ENCODE peak calls at places on chromosomes 3 and 15, in eight cellular contexts. One of them, this sample, is unnamed.

GRCh38 chr3:112650472-112650871 is 9.5 kb upstream of the CCDC80 start:
- DNase-seq in adipocyte: no peak
- DNase-seq in AG09309: no peak
- DNase-seq in effector memory CD4-positive, alpha-beta T cell: no peak
- DNase-seq in activated CD8-positive, alpha-beta T cell treated with anti-CD3 and anti-CD28 coated beads for 36 hours: no peak
- DNase-seq in endothelial cell: no peak
- DNase-seq in activated CD8-positive, alpha-beta memory T cell treated with anti-CD3 and anti-CD28 coated beads, Interleukin-2, amount 50 U/mL, for 48 hours: no peak
- DNase-seq in glutamatergic neuron: no peak
- DNase-seq in this sample: no peak

GRCh38 chr3:10627884-10628572 is 122.6 kb upstream of the ATP2B2 start:
- DNase-seq in effector memory CD4-positive, alpha-beta T cell: no peak
- DNase-seq in activated CD8-positive, alpha-beta T cell treated with anti-CD3 and anti-CD28 coated beads for 36 hours: no peak
- DNase-seq in AG09309: no peak
- DNase-seq in activated CD8-positive, alpha-beta memory T cell treated with anti-CD3 and anti-CD28 coated beads, Interleukin-2, amount 50 U/mL, for 48 hours: no peak
- DNase-seq in endothelial cell: no peak
- DNase-seq in glutamatergic neuron: no peak
- DNase-seq in adipocyte: no peak
- DNase-seq in this sample: no peak

GRCh38 chr3:42804831-42805821 is 836 bp upstream of the HIGD1A start:
- DNase-seq in endothelial cell: peak; percentile 38
- DNase-seq in glutamatergic neuron: peak; percentile 56
- DNase-seq in AG09309: no peak
- DNase-seq in adipocyte: peak; percentile 29
- DNase-seq in activated CD8-positive, alpha-beta T cell treated with anti-CD3 and anti-CD28 coated beads for 36 hours: peak; percentile 17
- DNase-seq in effector memory CD4-positive, alpha-beta T cell: no peak
- DNase-seq in activated CD8-positive, alpha-beta memory T cell treated with anti-CD3 and anti-CD28 coated beads, Interleukin-2, amount 50 U/mL, for 48 hours: no peak
- DNase-seq in this sample: no peak

GRCh38 chr3:184366619-184367321 is 5.3 kb downstream of the POLR2H start:
- DNase-seq in adipocyte: peak; percentile 83
- DNase-seq in activated CD8-positive, alpha-beta T cell treated with anti-CD3 and anti-CD28 coated beads for 36 hours: no peak
- DNase-seq in effector memory CD4-positive, alpha-beta T cell: no peak
- DNase-seq in glutamatergic neuron: no peak
- DNase-seq in AG09309: peak; percentile 81
- DNase-seq in activated CD8-positive, alpha-beta memory T cell treated with anti-CD3 and anti-CD28 coated beads, Interleukin-2, amount 50 U/mL, for 48 hours: no peak
- DNase-seq in endothelial cell: no peak
- DNase-seq in this sample: no peak

GRCh38 chr3:51591231-51591630 is 52.7 kb downstream of the RAD54L2 start:
- DNase-seq in adipocyte: no peak
- DNase-seq in AG09309: no peak
- DNase-seq in glutamatergic neuron: no peak
- DNase-seq in activated CD8-positive, alpha-beta memory T cell treated with anti-CD3 and anti-CD28 coated beads, Interleukin-2, amount 50 U/mL, for 48 hours: no peak
- DNase-seq in effector memory CD4-positive, alpha-beta T cell: no peak
- DNase-seq in endothelial cell: no peak
- DNase-seq in activated CD8-positive, alpha-beta T cell treated with anti-CD3 and anti-CD28 coated beads for 36 hours: no peak
- DNase-seq in this sample: no peak

GRCh38 chr3:62139957-62140356 is 233.4 kb downstream of the FEZF2 start:
- DNase-seq in AG09309: no peak
- DNase-seq in glutamatergic neuron: no peak
- DNase-seq in adipocyte: peak; percentile 67
- DNase-seq in activated CD8-positive, alpha-beta T cell treated with anti-CD3 and anti-CD28 coated beads for 36 hours: no peak
- DNase-seq in effector memory CD4-positive, alpha-beta T cell: no peak
- DNase-seq in endothelial cell: no peak
- DNase-seq in activated CD8-positive, alpha-beta memory T cell treated with anti-CD3 and anti-CD28 coated beads, Interleukin-2, amount 50 U/mL, for 48 hours: no peak
- DNase-seq in this sample: no peak

GRCh38 chr3:152891678-152892077 is 56.7 kb downstream of the P2RY1 start:
- DNase-seq in endothelial cell: no peak
- DNase-seq in AG09309: no peak
- DNase-seq in glutamatergic neuron: no peak
- DNase-seq in activated CD8-positive, alpha-beta memory T cell treated with anti-CD3 and anti-CD28 coated beads, Interleukin-2, amount 50 U/mL, for 48 hours: no peak
- DNase-seq in activated CD8-positive, alpha-beta T cell treated with anti-CD3 and anti-CD28 coated beads for 36 hours: no peak
- DNase-seq in adipocyte: no peak
- DNase-seq in effector memory CD4-positive, alpha-beta T cell: no peak
- DNase-seq in this sample: no peak

GRCh38 chr3:118949113-118949760 is 85.4 kb downstream of the IGSF11 start:
- DNase-seq in activated CD8-positive, alpha-beta memory T cell treated with anti-CD3 and anti-CD28 coated beads, Interleukin-2, amount 50 U/mL, for 48 hours: no peak
- DNase-seq in effector memory CD4-positive, alpha-beta T cell: no peak
- DNase-seq in AG09309: no peak
- DNase-seq in adipocyte: no peak
- DNase-seq in activated CD8-positive, alpha-beta T cell treated with anti-CD3 and anti-CD28 coated beads for 36 hours: no peak
- DNase-seq in endothelial cell: no peak
- DNase-seq in glutamatergic neuron: no peak
- DNase-seq in this sample: no peak

GRCh38 chr15:81277851-81278250 is 46.1 kb downstream of the STARD5 start:
- DNase-seq in effector memory CD4-positive, alpha-beta T cell: no peak
- DNase-seq in AG09309: no peak
- DNase-seq in activated CD8-positive, alpha-beta T cell treated with anti-CD3 and anti-CD28 coated beads for 36 hours: no peak
- DNase-seq in glutamatergic neuron: no peak
- DNase-seq in endothelial cell: no peak
- DNase-seq in activated CD8-positive, alpha-beta memory T cell treated with anti-CD3 and anti-CD28 coated beads, Interleukin-2, amount 50 U/mL, for 48 hours: no peak
- DNase-seq in adipocyte: no peak
- DNase-seq in this sample: no peak

GRCh38 chr3:122795674-122795969 is 753 bp downstream of the SLC49A4 start:
- DNase-seq in activated CD8-positive, alpha-beta T cell treated with anti-CD3 and anti-CD28 coated beads for 36 hours: peak; percentile 42
- DNase-seq in glutamatergic neuron: no peak
- DNase-seq in activated CD8-positive, alpha-beta memory T cell treated with anti-CD3 and anti-CD28 coated beads, Interleukin-2, amount 50 U/mL, for 48 hours: no peak
- DNase-seq in effector memory CD4-positive, alpha-beta T cell: no peak
- DNase-seq in endothelial cell: no peak
- DNase-seq in AG09309: no peak
- DNase-seq in adipocyte: no peak
- DNase-seq in this sample: no peak

GRCh38 chr3:535566-536416 is 339.2 kb downstream of the CHL1 start:
- DNase-seq in activated CD8-positive, alpha-beta memory T cell treated with anti-CD3 and anti-CD28 coated beads, Interleukin-2, amount 50 U/mL, for 48 hours: no peak
- DNase-seq in AG09309: no peak
- DNase-seq in activated CD8-positive, alpha-beta T cell treated with anti-CD3 and anti-CD28 coated beads for 36 hours: no peak
- DNase-seq in adipocyte: no peak
- DNase-seq in endothelial cell: no peak
- DNase-seq in effector memory CD4-positive, alpha-beta T cell: no peak
- DNase-seq in glutamatergic neuron: peak; percentile 73
- DNase-seq in this sample: no peak

GRCh38 chr15:75718326-75718725 is 5.7 kb upstream of the CSPG4 start:
- DNase-seq in effector memory CD4-positive, alpha-beta T cell: no peak
- DNase-seq in AG09309: no peak
- DNase-seq in glutamatergic neuron: no peak
- DNase-seq in endothelial cell: no peak
- DNase-seq in activated CD8-positive, alpha-beta T cell treated with anti-CD3 and anti-CD28 coated beads for 36 hours: no peak
- DNase-seq in activated CD8-positive, alpha-beta memory T cell treated with anti-CD3 and anti-CD28 coated beads, Interleukin-2, amount 50 U/mL, for 48 hours: no peak
- DNase-seq in adipocyte: peak; percentile 76
- DNase-seq in this sample: no peak

GRCh38 chr3:49111347-49111746 is 6.8 kb upstream of the QARS1 start:
- DNase-seq in AG09309: no peak
- DNase-seq in effector memory CD4-positive, alpha-beta T cell: no peak
- DNase-seq in endothelial cell: no peak
- DNase-seq in activated CD8-positive, alpha-beta T cell treated with anti-CD3 and anti-CD28 coated beads for 36 hours: no peak
- DNase-seq in adipocyte: no peak
- DNase-seq in activated CD8-positive, alpha-beta memory T cell treated with anti-CD3 and anti-CD28 coated beads, Interleukin-2, amount 50 U/mL, for 48 hours: no peak
- DNase-seq in glutamatergic neuron: no peak
- DNase-seq in this sample: no peak

GRCh38 chr3:30073040-30073439 is 533.4 kb upstream of the TGFBR2 start:
- DNase-seq in adipocyte: no peak
- DNase-seq in endothelial cell: no peak
- DNase-seq in activated CD8-positive, alpha-beta memory T cell treated with anti-CD3 and anti-CD28 coated beads, Interleukin-2, amount 50 U/mL, for 48 hours: no peak
- DNase-seq in AG09309: no peak
- DNase-seq in effector memory CD4-positive, alpha-beta T cell: no peak
- DNase-seq in activated CD8-positive, alpha-beta T cell treated with anti-CD3 and anti-CD28 coated beads for 36 hours: no peak
- DNase-seq in glutamatergic neuron: no peak
- DNase-seq in this sample: no peak

GRCh38 chr3:195876297-195877031 is 31.9 kb downstream of the TNK2 start:
- DNase-seq in glutamatergic neuron: no peak
- DNase-seq in AG09309: no peak
- DNase-seq in endothelial cell: no peak
- DNase-seq in effector memory CD4-positive, alpha-beta T cell: peak; percentile 11
- DNase-seq in activated CD8-positive, alpha-beta memory T cell treated with anti-CD3 and anti-CD28 coated beads, Interleukin-2, amount 50 U/mL, for 48 hours: no peak
- DNase-seq in activated CD8-positive, alpha-beta T cell treated with anti-CD3 and anti-CD28 coated beads for 36 hours: no peak
- DNase-seq in adipocyte: no peak
- DNase-seq in this sample: no peak

GRCh38 chr3:155232605-155233004 is 60.9 kb downstream of the STRIT1 start:
- DNase-seq in activated CD8-positive, alpha-beta T cell treated with anti-CD3 and anti-CD28 coated beads for 36 hours: no peak
- DNase-seq in endothelial cell: no peak
- DNase-seq in glutamatergic neuron: no peak
- DNase-seq in activated CD8-positive, alpha-beta memory T cell treated with anti-CD3 and anti-CD28 coated beads, Interleukin-2, amount 50 U/mL, for 48 hours: no peak
- DNase-seq in effector memory CD4-positive, alpha-beta T cell: no peak
- DNase-seq in AG09309: peak; percentile 92
- DNase-seq in adipocyte: peak; percentile 95
- DNase-seq in this sample: no peak

GRCh38 chr3:112132975-112133448 is at the start of gene GCSAM:
- DNase-seq in endothelial cell: no peak
- DNase-seq in activated CD8-positive, alpha-beta memory T cell treated with anti-CD3 and anti-CD28 coated beads, Interleukin-2, amount 50 U/mL, for 48 hours: peak; percentile 72
- DNase-seq in AG09309: no peak
- DNase-seq in effector memory CD4-positive, alpha-beta T cell: peak; percentile 64
- DNase-seq in activated CD8-positive, alpha-beta T cell treated with anti-CD3 and anti-CD28 coated beads for 36 hours: peak; percentile 83
- DNase-seq in glutamatergic neuron: no peak
- DNase-seq in adipocyte: no peak
- DNase-seq in this sample: no peak

GRCh38 chr15:84828433-84828908 is 11.3 kb downstream of the ALPK3 start:
- DNase-seq in glutamatergic neuron: no peak
- DNase-seq in endothelial cell: no peak
- DNase-seq in adipocyte: no peak
- DNase-seq in activated CD8-positive, alpha-beta memory T cell treated with anti-CD3 and anti-CD28 coated beads, Interleukin-2, amount 50 U/mL, for 48 hours: peak; percentile 28
- DNase-seq in effector memory CD4-positive, alpha-beta T cell: no peak
- DNase-seq in activated CD8-positive, alpha-beta T cell treated with anti-CD3 and anti-CD28 coated beads for 36 hours: no peak
- DNase-seq in AG09309: no peak
- DNase-seq in this sample: no peak

GRCh38 chr3:51954120-51954519 is 1.1 kb upstream of the GPR62 start:
- DNase-seq in adipocyte: no peak
- DNase-seq in activated CD8-positive, alpha-beta memory T cell treated with anti-CD3 and anti-CD28 coated beads, Interleukin-2, amount 50 U/mL, for 48 hours: no peak
- DNase-seq in AG09309: no peak
- DNase-seq in activated CD8-positive, alpha-beta T cell treated with anti-CD3 and anti-CD28 coated beads for 36 hours: no peak
- DNase-seq in glutamatergic neuron: no peak
- DNase-seq in effector memory CD4-positive, alpha-beta T cell: no peak
- DNase-seq in endothelial cell: no peak
- DNase-seq in this sample: no peak

This sample was measured in D341Med.